ENCODE peak calls at places on chromosome 9, in five cellular contexts. X is LoVo, Q is T-cell, V is RPMI8226, M is upper lobe of left lung. Z is an unnamed sample.

GRCh38 chr9:70340572-70340971 is 73.9 kb downstream of the KLF9 start:
- DNase-seq in Q (no peak), X (peak; percentile 4), V (no peak), M (no peak), Z (peak; percentile 7)

GRCh38 chr9:112755675-112756074 is 5.1 kb downstream of the SNX30 start:
- DNase-seq in Q (no peak), M (peak; percentile 65), V (no peak), X (no peak), Z (no peak)

GRCh38 chr9:99868845-99869244 is 37.6 kb upstream of the STX17 start:
- DNase-seq in V (no peak), X (no peak), Q (no peak), M (no peak), Z (no peak)

GRCh38 chr9:20189871-20190270 is 401.0 kb upstream of the SLC24A2 start:
- DNase-seq in M (no peak), Q (no peak), X (no peak), V (no peak), Z (no peak)

GRCh38 chr9:136373300-136374182 is at the start of gene CARD9:
- DNase-seq in Q (no peak), M (peak; percentile 64), X (no peak), V (no peak), Z (no peak)

GRCh38 chr9:31799953-31800609 is 584.4 kb upstream of the ACO1 start:
- DNase-seq in M (no peak), V (no peak), Q (no peak), X (peak; percentile 15), Z (no peak)

GRCh38 chr9:10059044-10059443 is 553.8 kb downstream of the PTPRD start:
- DNase-seq in X (no peak), Q (no peak), M (peak; percentile 24), V (no peak), Z (no peak)

GRCh38 chr9:93003552-93004407 is 54.7 kb upstream of the SUSD3 start:
- DNase-seq in V (peak; percentile 62), M (peak; percentile 79), X (peak; percentile 84), Q (peak; percentile 73), Z (peak; percentile 69)

GRCh38 chr9:25396828-25397227 is 281.4 kb downstream of the TUSC1 start:
- DNase-seq in M (no peak), X (no peak), Q (no peak), V (no peak), Z (no peak)

GRCh38 chr9:84570482-84571154 is 98.9 kb upstream of the NTRK2 start:
- DNase-seq in X (no peak), V (no peak), M (no peak), Q (no peak), Z (no peak)